ENCODE peak calls at places on chromosomes 3 and 15, in five cellular contexts. One of them, this sample, is unnamed.

GRCh38 chr3:127738192-127738840 is 65.6 kb downstream of the ABTB1 start:
- DNase-seq in natural killer cell treated with Interleukin-12 subunit alpha and Interleukin-12 subunit beta and Interleukin-15 and Interleukin-18, amount 100 ng/mL, for 72 hours: no peak
- DNase-seq in foreskin fibroblast: no peak
- DNase-seq in endothelial cell: no peak
- DNase-seq in neural crest cell: no peak
- DNase-seq in this sample: no peak

GRCh38 chr15:65102912-65103311 is 12.1 kb downstream of the UBAP1L start:
- DNase-seq in natural killer cell treated with Interleukin-12 subunit alpha and Interleukin-12 subunit beta and Interleukin-15 and Interleukin-18, amount 100 ng/mL, for 72 hours: no peak
- DNase-seq in foreskin fibroblast: no peak
- DNase-seq in endothelial cell: no peak
- DNase-seq in neural crest cell: no peak
- DNase-seq in this sample: no peak

GRCh38 chr3:46010519-46011113 is 15.0 kb upstream of the FYCO1 start:
- DNase-seq in natural killer cell treated with Interleukin-12 subunit alpha and Interleukin-12 subunit beta and Interleukin-15 and Interleukin-18, amount 100 ng/mL, for 72 hours: no peak
- DNase-seq in foreskin fibroblast: no peak
- DNase-seq in endothelial cell: no peak
- DNase-seq in neural crest cell: no peak
- DNase-seq in this sample: no peak

GRCh38 chr3:60192297-60193114 is 1058.7 kb downstream of the FHIT start:
- DNase-seq in natural killer cell treated with Interleukin-12 subunit alpha and Interleukin-12 subunit beta and Interleukin-15 and Interleukin-18, amount 100 ng/mL, for 72 hours: no peak
- DNase-seq in foreskin fibroblast: no peak
- DNase-seq in endothelial cell: no peak
- DNase-seq in neural crest cell: no peak
- DNase-seq in this sample: peak

GRCh38 chr3:122816587-122816986 is 21.7 kb downstream of the SLC49A4 start:
- DNase-seq in natural killer cell treated with Interleukin-12 subunit alpha and Interleukin-12 subunit beta and Interleukin-15 and Interleukin-18, amount 100 ng/mL, for 72 hours: no peak
- DNase-seq in foreskin fibroblast: no peak
- DNase-seq in endothelial cell: no peak
- DNase-seq in neural crest cell: no peak
- DNase-seq in this sample: no peak

GRCh38 chr3:170977911-170978310 is 48.6 kb downstream of the SLC2A2 start:
- DNase-seq in natural killer cell treated with Interleukin-12 subunit alpha and Interleukin-12 subunit beta and Interleukin-15 and Interleukin-18, amount 100 ng/mL, for 72 hours: no peak
- DNase-seq in foreskin fibroblast: peak
- DNase-seq in endothelial cell: no peak
- DNase-seq in neural crest cell: no peak
- DNase-seq in this sample: no peak

GRCh38 chr3:57959407-57960173 is 48.6 kb upstream of the FLNB start:
- DNase-seq in natural killer cell treated with Interleukin-12 subunit alpha and Interleukin-12 subunit beta and Interleukin-15 and Interleukin-18, amount 100 ng/mL, for 72 hours: no peak
- DNase-seq in foreskin fibroblast: no peak
- DNase-seq in endothelial cell: no peak
- DNase-seq in neural crest cell: no peak
- DNase-seq in this sample: no peak

GRCh38 chr3:57281710-57282109 is 10.8 kb downstream of the ASB14 start:
- DNase-seq in natural killer cell treated with Interleukin-12 subunit alpha and Interleukin-12 subunit beta and Interleukin-15 and Interleukin-18, amount 100 ng/mL, for 72 hours: no peak
- DNase-seq in foreskin fibroblast: peak
- DNase-seq in endothelial cell: no peak
- DNase-seq in neural crest cell: no peak
- DNase-seq in this sample: no peak

GRCh38 chr3:121661376-121661775 is 673 bp upstream of the HCLS1 start:
- DNase-seq in natural killer cell treated with Interleukin-12 subunit alpha and Interleukin-12 subunit beta and Interleukin-15 and Interleukin-18, amount 100 ng/mL, for 72 hours: no peak
- DNase-seq in foreskin fibroblast: no peak
- DNase-seq in endothelial cell: no peak
- DNase-seq in neural crest cell: no peak
- DNase-seq in this sample: no peak

GRCh38 chr3:1087066-1087555 is 5.7 kb upstream of the CNTN6 start:
- DNase-seq in natural killer cell treated with Interleukin-12 subunit alpha and Interleukin-12 subunit beta and Interleukin-15 and Interleukin-18, amount 100 ng/mL, for 72 hours: no peak
- DNase-seq in foreskin fibroblast: peak
- DNase-seq in endothelial cell: no peak
- DNase-seq in neural crest cell: no peak
- DNase-seq in this sample: no peak

GRCh38 chr3:73925045-73925444 is 300.3 kb upstream of the PDZRN3 start:
- DNase-seq in natural killer cell treated with Interleukin-12 subunit alpha and Interleukin-12 subunit beta and Interleukin-15 and Interleukin-18, amount 100 ng/mL, for 72 hours: no peak
- DNase-seq in foreskin fibroblast: no peak
- DNase-seq in endothelial cell: no peak
- DNase-seq in neural crest cell: no peak
- DNase-seq in this sample: no peak

GRCh38 chr3:187064210-187065115 is 74.8 kb downstream of the RPL39L start:
- DNase-seq in natural killer cell treated with Interleukin-12 subunit alpha and Interleukin-12 subunit beta and Interleukin-15 and Interleukin-18, amount 100 ng/mL, for 72 hours: no peak
- DNase-seq in foreskin fibroblast: peak
- DNase-seq in endothelial cell: peak
- DNase-seq in neural crest cell: no peak
- DNase-seq in this sample: no peak

GRCh38 chr15:51321316-51321715 is 17.1 kb downstream of the CYP19A1 start:
- DNase-seq in natural killer cell treated with Interleukin-12 subunit alpha and Interleukin-12 subunit beta and Interleukin-15 and Interleukin-18, amount 100 ng/mL, for 72 hours: no peak
- DNase-seq in foreskin fibroblast: no peak
- DNase-seq in endothelial cell: no peak
- DNase-seq in neural crest cell: no peak
- DNase-seq in this sample: no peak

GRCh38 chr15:32706704-32707103 is 11.1 kb upstream of the GREM1 start:
- DNase-seq in natural killer cell treated with Interleukin-12 subunit alpha and Interleukin-12 subunit beta and Interleukin-15 and Interleukin-18, amount 100 ng/mL, for 72 hours: no peak
- DNase-seq in foreskin fibroblast: peak
- DNase-seq in endothelial cell: no peak
- DNase-seq in neural crest cell: no peak
- DNase-seq in this sample: no peak

GRCh38 chr3:184242297-184242685 is 6.5 kb downstream of the ALG3 start:
- DNase-seq in natural killer cell treated with Interleukin-12 subunit alpha and Interleukin-12 subunit beta and Interleukin-15 and Interleukin-18, amount 100 ng/mL, for 72 hours: no peak
- DNase-seq in foreskin fibroblast: no peak
- DNase-seq in endothelial cell: no peak
- DNase-seq in neural crest cell: no peak
- DNase-seq in this sample: no peak

GRCh38 chr3:120894285-120894684 is 13.7 kb upstream of the STXBP5L start:
- DNase-seq in natural killer cell treated with Interleukin-12 subunit alpha and Interleukin-12 subunit beta and Interleukin-15 and Interleukin-18, amount 100 ng/mL, for 72 hours: no peak
- DNase-seq in foreskin fibroblast: no peak
- DNase-seq in endothelial cell: no peak
- DNase-seq in neural crest cell: no peak
- DNase-seq in this sample: no peak

GRCh38 chr3:46680298-46680826 is 13.1 kb downstream of the ALS2CL start:
- DNase-seq in natural killer cell treated with Interleukin-12 subunit alpha and Interleukin-12 subunit beta and Interleukin-15 and Interleukin-18, amount 100 ng/mL, for 72 hours: no peak
- DNase-seq in foreskin fibroblast: no peak
- DNase-seq in endothelial cell: no peak
- DNase-seq in neural crest cell: no peak
- DNase-seq in this sample: no peak

GRCh38 chr15:83512459-83512858 is 65.3 kb downstream of the SH3GL3 start:
- DNase-seq in natural killer cell treated with Interleukin-12 subunit alpha and Interleukin-12 subunit beta and Interleukin-15 and Interleukin-18, amount 100 ng/mL, for 72 hours: no peak
- DNase-seq in foreskin fibroblast: no peak
- DNase-seq in endothelial cell: no peak
- DNase-seq in neural crest cell: no peak
- DNase-seq in this sample: no peak

GRCh38 chr3:133489466-133490085 is 83.9 kb upstream of the CDV3 start:
- DNase-seq in natural killer cell treated with Interleukin-12 subunit alpha and Interleukin-12 subunit beta and Interleukin-15 and Interleukin-18, amount 100 ng/mL, for 72 hours: no peak
- DNase-seq in foreskin fibroblast: no peak
- DNase-seq in endothelial cell: no peak
- DNase-seq in neural crest cell: no peak
- DNase-seq in this sample: no peak

GRCh38 chr15:98799461-98799971 is 151.2 kb downstream of the IGF1R start:
- DNase-seq in natural killer cell treated with Interleukin-12 subunit alpha and Interleukin-12 subunit beta and Interleukin-15 and Interleukin-18, amount 100 ng/mL, for 72 hours: no peak
- DNase-seq in foreskin fibroblast: no peak
- DNase-seq in endothelial cell: peak
- DNase-seq in neural crest cell: no peak
- DNase-seq in this sample: no peak

GRCh38 chr15:74788716-74789151 is 6.9 kb downstream of the CSK start:
- DNase-seq in natural killer cell treated with Interleukin-12 subunit alpha and Interleukin-12 subunit beta and Interleukin-15 and Interleukin-18, amount 100 ng/mL, for 72 hours: peak
- DNase-seq in foreskin fibroblast: no peak
- DNase-seq in endothelial cell: no peak
- DNase-seq in neural crest cell: no peak
- DNase-seq in this sample: peak

GRCh38 chr3:49673715-49674490 is at the start of gene APEH:
- DNase-seq in natural killer cell treated with Interleukin-12 subunit alpha and Interleukin-12 subunit beta and Interleukin-15 and Interleukin-18, amount 100 ng/mL, for 72 hours: peak
- DNase-seq in foreskin fibroblast: peak
- DNase-seq in endothelial cell: peak
- DNase-seq in neural crest cell: peak
- DNase-seq in this sample: peak

GRCh38 chr3:193890036-193890897 is 245.7 kb upstream of the HES1 start:
- DNase-seq in natural killer cell treated with Interleukin-12 subunit alpha and Interleukin-12 subunit beta and Interleukin-15 and Interleukin-18, amount 100 ng/mL, for 72 hours: no peak
- DNase-seq in foreskin fibroblast: no peak
- DNase-seq in endothelial cell: no peak
- DNase-seq in neural crest cell: no peak
- DNase-seq in this sample: no peak

GRCh38 chr3:4825572-4826236 is 153.5 kb upstream of the BHLHE40 start:
- DNase-seq in natural killer cell treated with Interleukin-12 subunit alpha and Interleukin-12 subunit beta and Interleukin-15 and Interleukin-18, amount 100 ng/mL, for 72 hours: no peak
- DNase-seq in foreskin fibroblast: no peak
- DNase-seq in endothelial cell: no peak
- DNase-seq in neural crest cell: no peak
- DNase-seq in this sample: no peak

GRCh38 chr3:134473868-134474546 is 11.8 kb downstream of the ANAPC13 start:
- DNase-seq in natural killer cell treated with Interleukin-12 subunit alpha and Interleukin-12 subunit beta and Interleukin-15 and Interleukin-18, amount 100 ng/mL, for 72 hours: peak
- DNase-seq in foreskin fibroblast: no peak
- DNase-seq in endothelial cell: peak
- DNase-seq in neural crest cell: peak
- DNase-seq in this sample: peak

GRCh38 chr3:6861989-6862879 is 1.3 kb downstream of the GRM7 start:
- DNase-seq in natural killer cell treated with Interleukin-12 subunit alpha and Interleukin-12 subunit beta and Interleukin-15 and Interleukin-18, amount 100 ng/mL, for 72 hours: no peak
- DNase-seq in foreskin fibroblast: no peak
- DNase-seq in endothelial cell: no peak
- DNase-seq in neural crest cell: no peak
- DNase-seq in this sample: no peak

GRCh38 chr15:101689901-101690300 is 34.4 kb downstream of the TARS3 start:
- DNase-seq in natural killer cell treated with Interleukin-12 subunit alpha and Interleukin-12 subunit beta and Interleukin-15 and Interleukin-18, amount 100 ng/mL, for 72 hours: no peak
- DNase-seq in foreskin fibroblast: peak
- DNase-seq in endothelial cell: no peak
- DNase-seq in neural crest cell: no peak
- DNase-seq in this sample: peak

GRCh38 chr15:77476999-77477398 is 56.3 kb downstream of the HMG20A start:
- DNase-seq in natural killer cell treated with Interleukin-12 subunit alpha and Interleukin-12 subunit beta and Interleukin-15 and Interleukin-18, amount 100 ng/mL, for 72 hours: no peak
- DNase-seq in foreskin fibroblast: no peak
- DNase-seq in endothelial cell: no peak
- DNase-seq in neural crest cell: no peak
- DNase-seq in this sample: no peak

GRCh38 chr3:46667657-46668056 is 25.8 kb downstream of the ALS2CL start:
- DNase-seq in natural killer cell treated with Interleukin-12 subunit alpha and Interleukin-12 subunit beta and Interleukin-15 and Interleukin-18, amount 100 ng/mL, for 72 hours: no peak
- DNase-seq in foreskin fibroblast: no peak
- DNase-seq in endothelial cell: no peak
- DNase-seq in neural crest cell: no peak
- DNase-seq in this sample: no peak

GRCh38 chr15:48975713-48976419 is 12.1 kb upstream of the SHC4 start:
- DNase-seq in natural killer cell treated with Interleukin-12 subunit alpha and Interleukin-12 subunit beta and Interleukin-15 and Interleukin-18, amount 100 ng/mL, for 72 hours: peak
- DNase-seq in foreskin fibroblast: peak
- DNase-seq in endothelial cell: peak
- DNase-seq in neural crest cell: peak
- DNase-seq in this sample: peak

GRCh38 chr3:196195664-196196255 is 15.4 kb downstream of the ZDHHC19 start:
- DNase-seq in natural killer cell treated with Interleukin-12 subunit alpha and Interleukin-12 subunit beta and Interleukin-15 and Interleukin-18, amount 100 ng/mL, for 72 hours: no peak
- DNase-seq in foreskin fibroblast: no peak
- DNase-seq in endothelial cell: no peak
- DNase-seq in neural crest cell: no peak
- DNase-seq in this sample: no peak

GRCh38 chr3:72380193-72380592 is 468.1 kb downstream of the SHQ1 start:
- DNase-seq in natural killer cell treated with Interleukin-12 subunit alpha and Interleukin-12 subunit beta and Interleukin-15 and Interleukin-18, amount 100 ng/mL, for 72 hours: no peak
- DNase-seq in foreskin fibroblast: peak
- DNase-seq in endothelial cell: no peak
- DNase-seq in neural crest cell: no peak
- DNase-seq in this sample: no peak

GRCh38 chr3:58066842-58067241 is 58.6 kb downstream of the FLNB start:
- DNase-seq in natural killer cell treated with Interleukin-12 subunit alpha and Interleukin-12 subunit beta and Interleukin-15 and Interleukin-18, amount 100 ng/mL, for 72 hours: no peak
- DNase-seq in foreskin fibroblast: peak
- DNase-seq in endothelial cell: no peak
- DNase-seq in neural crest cell: no peak
- DNase-seq in this sample: no peak

GRCh38 chr3:24336101-24336500 is 158.5 kb downstream of the THRB start:
- DNase-seq in natural killer cell treated with Interleukin-12 subunit alpha and Interleukin-12 subunit beta and Interleukin-15 and Interleukin-18, amount 100 ng/mL, for 72 hours: no peak
- DNase-seq in foreskin fibroblast: no peak
- DNase-seq in endothelial cell: no peak
- DNase-seq in neural crest cell: no peak
- DNase-seq in this sample: no peak

GRCh38 chr15:60933914-60934885 is 294.9 kb downstream of the RORA start:
- DNase-seq in natural killer cell treated with Interleukin-12 subunit alpha and Interleukin-12 subunit beta and Interleukin-15 and Interleukin-18, amount 100 ng/mL, for 72 hours: no peak
- DNase-seq in foreskin fibroblast: no peak
- DNase-seq in endothelial cell: no peak
- DNase-seq in neural crest cell: no peak
- DNase-seq in this sample: no peak

GRCh38 chr3:127212231-127212630 is 19.3 kb downstream of the PRR23E start:
- DNase-seq in natural killer cell treated with Interleukin-12 subunit alpha and Interleukin-12 subunit beta and Interleukin-15 and Interleukin-18, amount 100 ng/mL, for 72 hours: no peak
- DNase-seq in foreskin fibroblast: no peak
- DNase-seq in endothelial cell: no peak
- DNase-seq in neural crest cell: no peak
- DNase-seq in this sample: no peak

GRCh38 chr3:149660462-149660861 is 2.6 kb upstream of the WWTR1 start:
- DNase-seq in natural killer cell treated with Interleukin-12 subunit alpha and Interleukin-12 subunit beta and Interleukin-15 and Interleukin-18, amount 100 ng/mL, for 72 hours: no peak
- DNase-seq in foreskin fibroblast: no peak
- DNase-seq in endothelial cell: no peak
- DNase-seq in neural crest cell: no peak
- DNase-seq in this sample: no peak

GRCh38 chr15:81888748-81889479 is 156.9 kb downstream of the MEX3B start:
- DNase-seq in natural killer cell treated with Interleukin-12 subunit alpha and Interleukin-12 subunit beta and Interleukin-15 and Interleukin-18, amount 100 ng/mL, for 72 hours: no peak
- DNase-seq in foreskin fibroblast: peak
- DNase-seq in endothelial cell: no peak
- DNase-seq in neural crest cell: no peak
- DNase-seq in this sample: no peak